ENCODE peak calls at places on chromosome 10, in ten cellular contexts. One of them, this sample, is unnamed.
A peak's percentile ranks its signal among the peaks of the same experiment; 100 is the strongest.

GRCh38 chr10:112951349-112952281 is 1.6 kb downstream of the TCF7L2 start:
- DNase-seq in psoas muscle: peak; percentile 71
- DNase-seq in cardiac fibroblast: peak; percentile 91
- DNase-seq in suprapubic skin: peak; percentile 83
- DNase-seq in MM.1S: peak; percentile 10
- DNase-seq in heart left ventricle: peak; percentile 63
- DNase-seq in fibroblast of lung: peak; percentile 86
- DNase-seq in mammary epithelial cell: peak; percentile 84
- DNase-seq in endothelial cell of umbilical vein: peak; percentile 74
- DNase-seq in stomach: peak; percentile 55
- DNase-seq in this sample: peak; percentile 69

GRCh38 chr10:43698156-43698555 is 49.5 kb upstream of the ZNF32 start:
- DNase-seq in psoas muscle: no peak
- DNase-seq in cardiac fibroblast: no peak
- DNase-seq in suprapubic skin: no peak
- DNase-seq in MM.1S: no peak
- DNase-seq in heart left ventricle: no peak
- DNase-seq in fibroblast of lung: no peak
- DNase-seq in mammary epithelial cell: no peak
- DNase-seq in endothelial cell of umbilical vein: no peak
- DNase-seq in stomach: no peak
- DNase-seq in this sample: no peak

GRCh38 chr10:115295213-115295805 is 202.1 kb downstream of the ATRNL1 start:
- DNase-seq in psoas muscle: no peak
- DNase-seq in cardiac fibroblast: no peak
- DNase-seq in suprapubic skin: no peak
- DNase-seq in MM.1S: no peak
- DNase-seq in heart left ventricle: no peak
- DNase-seq in fibroblast of lung: no peak
- DNase-seq in mammary epithelial cell: no peak
- DNase-seq in endothelial cell of umbilical vein: no peak
- DNase-seq in stomach: no peak
- DNase-seq in this sample: no peak

GRCh38 chr10:35700490-35700887 is 58.4 kb upstream of the FZD8 start:
- DNase-seq in psoas muscle: no peak
- DNase-seq in cardiac fibroblast: no peak
- DNase-seq in suprapubic skin: no peak
- DNase-seq in MM.1S: no peak
- DNase-seq in heart left ventricle: no peak
- DNase-seq in fibroblast of lung: no peak
- DNase-seq in mammary epithelial cell: no peak
- DNase-seq in endothelial cell of umbilical vein: no peak
- DNase-seq in stomach: no peak
- DNase-seq in this sample: no peak

GRCh38 chr10:53479365-53479764 is 706.8 kb upstream of the MBL2 start:
- DNase-seq in psoas muscle: no peak
- DNase-seq in cardiac fibroblast: no peak
- DNase-seq in suprapubic skin: no peak
- DNase-seq in MM.1S: no peak
- DNase-seq in heart left ventricle: no peak
- DNase-seq in fibroblast of lung: no peak
- DNase-seq in mammary epithelial cell: no peak
- DNase-seq in endothelial cell of umbilical vein: no peak
- DNase-seq in stomach: no peak
- DNase-seq in this sample: no peak

GRCh38 chr10:71075066-71075758 is 137.2 kb upstream of the UNC5B start:
- DNase-seq in psoas muscle: no peak
- DNase-seq in cardiac fibroblast: no peak
- DNase-seq in suprapubic skin: peak; percentile 68
- DNase-seq in MM.1S: no peak
- DNase-seq in heart left ventricle: peak; percentile 54
- DNase-seq in fibroblast of lung: no peak
- DNase-seq in mammary epithelial cell: peak; percentile 77
- DNase-seq in endothelial cell of umbilical vein: no peak
- DNase-seq in stomach: no peak
- DNase-seq in this sample: peak; percentile 52

GRCh38 chr10:43871545-43871944 is 222.9 kb upstream of the ZNF32 start:
- DNase-seq in psoas muscle: no peak
- DNase-seq in cardiac fibroblast: no peak
- DNase-seq in suprapubic skin: no peak
- DNase-seq in MM.1S: no peak
- DNase-seq in heart left ventricle: no peak
- DNase-seq in fibroblast of lung: no peak
- DNase-seq in mammary epithelial cell: no peak
- DNase-seq in endothelial cell of umbilical vein: no peak
- DNase-seq in stomach: no peak
- DNase-seq in this sample: no peak

GRCh38 chr10:132511092-132511491 is 26.5 kb upstream of the INPP5A start:
- DNase-seq in psoas muscle: no peak
- DNase-seq in cardiac fibroblast: no peak
- DNase-seq in suprapubic skin: peak; percentile 49
- DNase-seq in MM.1S: no peak
- DNase-seq in heart left ventricle: no peak
- DNase-seq in fibroblast of lung: no peak
- DNase-seq in mammary epithelial cell: no peak
- DNase-seq in endothelial cell of umbilical vein: no peak
- DNase-seq in stomach: no peak
- DNase-seq in this sample: no peak

GRCh38 chr10:58723977-58724376 is 211.3 kb downstream of the BICC1 start:
- DNase-seq in psoas muscle: no peak
- DNase-seq in cardiac fibroblast: peak; percentile 75
- DNase-seq in suprapubic skin: no peak
- DNase-seq in MM.1S: no peak
- DNase-seq in heart left ventricle: no peak
- DNase-seq in fibroblast of lung: peak; percentile 56
- DNase-seq in mammary epithelial cell: peak; percentile 25
- DNase-seq in endothelial cell of umbilical vein: no peak
- DNase-seq in stomach: no peak
- DNase-seq in this sample: peak; percentile 84

GRCh38 chr10:79392020-79392398 is 44.7 kb downstream of the PPIF start:
- DNase-seq in psoas muscle: no peak
- DNase-seq in cardiac fibroblast: no peak
- DNase-seq in suprapubic skin: peak; percentile 77
- DNase-seq in MM.1S: no peak
- DNase-seq in heart left ventricle: peak; percentile 24
- DNase-seq in fibroblast of lung: no peak
- DNase-seq in mammary epithelial cell: no peak
- DNase-seq in endothelial cell of umbilical vein: no peak
- DNase-seq in stomach: peak; percentile 21
- DNase-seq in this sample: no peak

GRCh38 chr10:22807238-22807637 is 92.9 kb upstream of the PIP4K2A start:
- DNase-seq in psoas muscle: no peak
- DNase-seq in cardiac fibroblast: no peak
- DNase-seq in suprapubic skin: no peak
- DNase-seq in MM.1S: no peak
- DNase-seq in heart left ventricle: no peak
- DNase-seq in fibroblast of lung: no peak
- DNase-seq in mammary epithelial cell: no peak
- DNase-seq in endothelial cell of umbilical vein: no peak
- DNase-seq in stomach: no peak
- DNase-seq in this sample: no peak

GRCh38 chr10:22801759-22802158 is 87.4 kb upstream of the PIP4K2A start:
- DNase-seq in psoas muscle: no peak
- DNase-seq in cardiac fibroblast: no peak
- DNase-seq in suprapubic skin: no peak
- DNase-seq in MM.1S: no peak
- DNase-seq in heart left ventricle: no peak
- DNase-seq in fibroblast of lung: no peak
- DNase-seq in mammary epithelial cell: no peak
- DNase-seq in endothelial cell of umbilical vein: no peak
- DNase-seq in stomach: no peak
- DNase-seq in this sample: no peak

GRCh38 chr10:22810643-22811254 is 96.4 kb upstream of the PIP4K2A start:
- DNase-seq in psoas muscle: no peak
- DNase-seq in cardiac fibroblast: no peak
- DNase-seq in suprapubic skin: no peak
- DNase-seq in MM.1S: no peak
- DNase-seq in heart left ventricle: no peak
- DNase-seq in fibroblast of lung: no peak
- DNase-seq in mammary epithelial cell: no peak
- DNase-seq in endothelial cell of umbilical vein: no peak
- DNase-seq in stomach: no peak
- DNase-seq in this sample: no peak

GRCh38 chr10:22803201-22803895 is 89.0 kb upstream of the PIP4K2A start:
- DNase-seq in psoas muscle: no peak
- DNase-seq in cardiac fibroblast: peak; percentile 60
- DNase-seq in suprapubic skin: no peak
- DNase-seq in MM.1S: no peak
- DNase-seq in heart left ventricle: no peak
- DNase-seq in fibroblast of lung: peak; percentile 44
- DNase-seq in mammary epithelial cell: no peak
- DNase-seq in endothelial cell of umbilical vein: no peak
- DNase-seq in stomach: no peak
- DNase-seq in this sample: peak; percentile 37

DNA sequence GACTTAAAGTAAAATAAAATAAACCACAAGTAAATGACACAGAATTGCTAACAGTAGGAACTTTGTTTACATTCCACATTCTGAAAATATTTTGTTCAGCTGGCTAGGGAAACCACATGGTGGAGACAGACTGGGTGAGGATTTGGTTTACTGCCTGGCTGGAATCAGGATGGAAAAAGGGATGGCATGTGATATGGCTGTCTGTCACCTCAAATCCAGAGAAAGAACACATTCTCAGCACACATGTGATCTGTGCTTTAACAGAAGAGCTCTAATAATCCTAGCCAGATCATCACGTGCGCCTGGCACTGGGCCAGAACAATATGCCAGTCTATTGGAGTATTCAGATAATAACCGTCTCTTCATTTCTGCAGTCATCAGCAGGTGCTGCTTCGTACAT is 90.9 kb upstream of the PIP4K2A start:
- DNase-seq in psoas muscle: no peak
- DNase-seq in cardiac fibroblast: peak; percentile 44
- DNase-seq in suprapubic skin: no peak
- DNase-seq in MM.1S: no peak
- DNase-seq in heart left ventricle: no peak
- DNase-seq in fibroblast of lung: peak; percentile 65
- DNase-seq in mammary epithelial cell: no peak
- DNase-seq in endothelial cell of umbilical vein: peak; percentile 31
- DNase-seq in stomach: no peak
- DNase-seq in this sample: no peak
- TF ChIP-seq CTCF in psoas muscle: no peak
- TF ChIP-seq CTCF in cardiac fibroblast: no peak
- TF ChIP-seq CTCF in suprapubic skin: no peak
- TF ChIP-seq CTCF in MM.1S: no peak
- TF ChIP-seq CTCF in heart left ventricle: no peak
- TF ChIP-seq CTCF in fibroblast of lung: peak; percentile 29
- TF ChIP-seq CTCF in mammary epithelial cell: no peak
- TF ChIP-seq CTCF in endothelial cell of umbilical vein: no peak
- TF ChIP-seq CTCF in stomach: no peak
- TF ChIP-seq CTCF in this sample: no peak

DNA sequence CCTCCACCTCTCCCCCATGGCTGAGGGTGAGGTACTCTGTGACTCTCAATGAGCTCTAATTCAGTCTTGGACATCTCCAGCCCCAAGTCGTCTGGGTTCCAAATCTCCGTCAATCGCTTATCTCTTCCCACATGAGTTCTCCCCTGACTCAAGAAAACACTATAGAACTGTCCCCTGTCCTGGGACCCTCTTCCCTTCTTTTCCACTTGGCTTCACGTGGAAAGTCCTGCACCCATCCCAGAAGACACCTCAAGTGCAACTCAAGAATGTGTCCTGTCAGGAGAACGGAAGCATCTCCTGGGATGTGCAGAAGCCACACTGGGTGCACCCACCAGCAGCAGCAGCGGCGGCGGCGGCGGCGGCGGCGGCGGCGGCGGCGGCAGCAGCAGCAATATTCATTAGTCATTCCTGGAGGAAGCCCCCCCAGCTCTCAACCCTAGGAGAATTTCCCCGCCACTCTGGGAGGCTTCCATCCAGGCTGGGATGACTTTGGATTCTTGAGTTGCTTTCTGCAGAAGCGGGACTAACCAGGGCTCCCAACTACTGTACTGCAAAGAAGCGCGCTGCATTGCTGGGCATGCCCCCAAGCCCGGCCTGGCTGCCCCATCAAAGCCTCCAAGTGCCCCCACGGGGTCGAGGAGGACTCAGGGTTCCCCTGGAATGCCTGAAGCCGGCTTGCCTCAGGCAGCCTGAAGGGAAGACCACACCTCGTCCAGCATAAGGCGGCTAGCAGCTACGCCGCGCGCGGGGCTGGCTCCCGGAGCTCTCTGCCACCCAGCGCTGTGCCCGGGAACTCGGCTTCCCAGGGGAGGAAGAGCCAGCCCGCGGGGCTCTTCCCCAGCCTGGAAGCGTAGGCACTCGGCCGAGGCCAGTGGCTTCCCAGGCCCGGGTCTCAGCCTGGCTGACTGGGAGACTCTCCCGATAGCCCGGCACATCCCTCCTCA is 1.0 kb downstream of the CRTAC1 start:
- DNase-seq in psoas muscle: no peak
- DNase-seq in cardiac fibroblast: no peak
- DNase-seq in suprapubic skin: no peak
- DNase-seq in MM.1S: no peak
- DNase-seq in heart left ventricle: no peak
- DNase-seq in fibroblast of lung: no peak
- DNase-seq in mammary epithelial cell: no peak
- DNase-seq in endothelial cell of umbilical vein: no peak
- DNase-seq in stomach: no peak
- DNase-seq in this sample: no peak
- H3K4me3 ChIP-seq in psoas muscle: peak overlapping the region; percentile 58
- H3K4me3 ChIP-seq in cardiac fibroblast: no peak overlapping the region
- H3K4me3 ChIP-seq in suprapubic skin: peak overlapping the region; percentile 48
- H3K4me3 ChIP-seq in MM.1S: no peak overlapping the region
- H3K4me3 ChIP-seq in heart left ventricle: peak overlapping the region; percentile 49
- H3K4me3 ChIP-seq in fibroblast of lung: no peak overlapping the region
- H3K4me3 ChIP-seq in mammary epithelial cell: no peak overlapping the region
- H3K4me3 ChIP-seq in endothelial cell of umbilical vein: no peak overlapping the region
- H3K4me3 ChIP-seq in stomach: peak overlapping the region; percentile 47
- H3K4me3 ChIP-seq in this sample: no peak overlapping the region

DNA sequence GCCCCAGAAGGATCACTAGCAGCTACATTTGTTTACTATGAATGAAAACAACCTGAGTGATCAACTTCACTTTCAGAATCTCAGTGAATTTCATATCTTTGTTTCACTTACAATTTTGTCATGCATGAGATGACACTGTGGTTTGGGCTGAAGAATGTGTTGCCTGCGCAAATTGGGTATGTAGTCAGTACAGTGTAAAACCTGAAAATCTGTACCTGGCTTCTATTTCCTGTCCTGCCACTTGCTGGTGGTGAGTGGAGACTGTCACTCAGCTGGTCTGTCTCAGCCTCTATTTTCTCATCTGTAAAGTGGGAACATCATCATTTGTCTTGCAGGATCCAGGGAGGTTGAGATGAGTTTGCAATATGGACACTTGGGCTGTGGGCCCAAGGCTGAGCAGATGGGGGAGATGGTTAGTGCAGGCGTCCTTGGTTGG is 118.0 kb downstream of the WDFY4 start:
- DNase-seq in psoas muscle: no peak
- DNase-seq in cardiac fibroblast: no peak
- DNase-seq in suprapubic skin: no peak
- DNase-seq in MM.1S: peak; percentile 83
- DNase-seq in heart left ventricle: no peak
- DNase-seq in fibroblast of lung: no peak
- DNase-seq in mammary epithelial cell: no peak
- DNase-seq in endothelial cell of umbilical vein: no peak
- DNase-seq in stomach: no peak
- DNase-seq in this sample: no peak
- TF ChIP-seq CTCF in psoas muscle: no peak
- TF ChIP-seq CTCF in cardiac fibroblast: no peak
- TF ChIP-seq CTCF in suprapubic skin: no peak
- TF ChIP-seq CTCF in MM.1S: no peak
- TF ChIP-seq CTCF in heart left ventricle: no peak
- TF ChIP-seq CTCF in fibroblast of lung: no peak
- TF ChIP-seq CTCF in mammary epithelial cell: no peak
- TF ChIP-seq CTCF in endothelial cell of umbilical vein: no peak
- TF ChIP-seq CTCF in stomach: no peak
- TF ChIP-seq CTCF in this sample: no peak

GRCh38 chr10:110413903-110414562 is 83.7 kb upstream of the DUSP5 start:
- DNase-seq in psoas muscle: no peak
- DNase-seq in cardiac fibroblast: peak; percentile 46
- DNase-seq in suprapubic skin: no peak
- DNase-seq in MM.1S: no peak
- DNase-seq in heart left ventricle: no peak
- DNase-seq in fibroblast of lung: no peak
- DNase-seq in mammary epithelial cell: no peak
- DNase-seq in endothelial cell of umbilical vein: no peak
- DNase-seq in stomach: no peak
- DNase-seq in this sample: no peak
- H3K4me3 ChIP-seq in psoas muscle: no peak overlapping the region
- H3K4me3 ChIP-seq in cardiac fibroblast: no peak overlapping the region
- H3K4me3 ChIP-seq in suprapubic skin: no peak overlapping the region
- H3K4me3 ChIP-seq in MM.1S: no peak overlapping the region
- H3K4me3 ChIP-seq in heart left ventricle: no peak overlapping the region
- H3K4me3 ChIP-seq in fibroblast of lung: no peak overlapping the region
- H3K4me3 ChIP-seq in mammary epithelial cell: no peak overlapping the region
- H3K4me3 ChIP-seq in endothelial cell of umbilical vein: no peak overlapping the region
- H3K4me3 ChIP-seq in stomach: no peak overlapping the region
- H3K4me3 ChIP-seq in this sample: no peak overlapping the region

This sample was measured in bronchial epithelial cell.